ENCODE peak calls at places on chromosomes 16 and 17, in nine cellular contexts. H, I, K, X, U, F, M, G and S are unnamed samples.

GRCh38 chr17:75983501-75984181 is 4.6 kb downstream of the TEN1 start:
- DNase-seq in H (no peak), I (no peak), K (no peak), X (no peak), U (peak; percentile 84), F (no peak), M (peak; percentile 18), G (peak; percentile 90), S (no peak)

GRCh38 chr17:50147841-50148225 is 2.6 kb downstream of the PPP1R9B start:
- DNase-seq in H (peak; percentile 70), I (no peak), K (no peak), X (no peak), U (no peak), F (no peak), M (peak; percentile 69), G (peak; percentile 46), S (no peak)

GRCh38 chr17:77449908-77450741 is 309.4 kb downstream of the SEC14L1 start:
- DNase-seq in H (peak; percentile 75), I (peak; percentile 34), K (peak; percentile 46), X (no peak), U (peak; percentile 64), F (peak; percentile 78), M (peak; percentile 92), G (peak; percentile 84), S (no peak)

GRCh38 chr17:66248285-66248684 is 19.1 kb upstream of the APOH start:
- DNase-seq in H (no peak), I (no peak), K (no peak), X (no peak), U (no peak), F (no peak), M (no peak), G (no peak), S (no peak)

GRCh38 chr17:18314059-18314730 is 599 bp downstream of the TOP3A start:
- DNase-seq in H (no peak), I (no peak), K (no peak), X (no peak), U (no peak), F (no peak), M (peak; percentile 29), G (no peak), S (no peak)

GRCh38 chr17:43338886-43339516 is 59.8 kb upstream of the ARL4D start:
- DNase-seq in H (no peak), I (peak; percentile 73), K (peak; percentile 73), X (peak; percentile 28), U (no peak), F (peak; percentile 48), M (peak; percentile 87), G (peak; percentile 78), S (no peak)

GRCh38 chr16:23079683-23080221 is 69.5 kb downstream of the USP31 start:
- DNase-seq in H (no peak), I (no peak), K (no peak), X (no peak), U (no peak), F (no peak), M (peak; percentile 45), G (no peak), S (no peak)

GRCh38 chr16:15460601-15461000 is 26.2 kb downstream of the BMERB1 start:
- DNase-seq in H (no peak), I (no peak), K (peak; percentile 10), X (no peak), U (no peak), F (no peak), M (no peak), G (no peak), S (no peak)

GRCh38 chr17:39668141-39668924 is at the start of gene PNMT:
- DNase-seq in H (peak; percentile 82), I (peak; percentile 18), K (no peak), X (no peak), U (no peak), F (peak; percentile 71), M (peak; percentile 85), G (peak; percentile 81), S (peak; percentile 69)

GRCh38 chr16:49194499-49195260 is 87.0 kb downstream of the CBLN1 start:
- DNase-seq in H (no peak), I (no peak), K (no peak), X (no peak), U (no peak), F (no peak), M (peak; percentile 57), G (no peak), S (no peak)

GRCh38 chr17:51636291-51636690 is 375.9 kb downstream of the UTP18 start:
- DNase-seq in H (no peak), I (no peak), K (no peak), X (no peak), U (no peak), F (no peak), M (no peak), G (peak; percentile 71), S (no peak)

GRCh38 chr17:3935140-3935542 is 18.9 kb upstream of the P2RX1 start:
- DNase-seq in H (peak; percentile 85), I (peak; percentile 46), K (no peak), X (no peak), U (peak; percentile 36), F (no peak), M (peak; percentile 93), G (peak; percentile 96), S (no peak)

GRCh38 chr16:22962905-22963304 is 148.9 kb downstream of the HS3ST2 start:
- DNase-seq in H (no peak), I (no peak), K (no peak), X (no peak), U (no peak), F (no peak), M (no peak), G (no peak), S (no peak)

GRCh38 chr17:72119963-72120877 is 600 bp upstream of the SOX9 start:
- DNase-seq in H (peak; percentile 78), I (no peak), K (peak; percentile 77), X (no peak), U (no peak), F (no peak), M (peak; percentile 81), G (peak; percentile 76), S (no peak)

GRCh38 chr17:2138318-2138717 is 83.4 kb downstream of the HIC1 start:
- DNase-seq in H (no peak), I (no peak), K (no peak), X (no peak), U (no peak), F (no peak), M (peak; percentile 52), G (no peak), S (no peak)

GRCh38 chr17:173064-173911 is 8.2 kb downstream of the DOC2B start:
- DNase-seq in H (no peak), I (no peak), K (no peak), X (no peak), U (no peak), F (no peak), M (no peak), G (no peak), S (no peak)

GRCh38 chr16:17448640-17449638 is 21.8 kb downstream of the XYLT1 start:
- DNase-seq in H (no peak), I (no peak), K (no peak), X (no peak), U (no peak), F (no peak), M (no peak), G (no peak), S (no peak)

GRCh38 chr16:53094013-53094630 is 39.3 kb downstream of the CHD9 start:
- DNase-seq in H (no peak), I (no peak), K (no peak), X (no peak), U (peak; percentile 68), F (no peak), M (no peak), G (no peak), S (no peak)

GRCh38 chr17:67779098-67779672 is 46.1 kb upstream of the BPTF start:
- DNase-seq in H (peak; percentile 58), I (peak; percentile 5), K (no peak), X (no peak), U (no peak), F (peak; percentile 8), M (peak; percentile 64), G (peak; percentile 88), S (no peak)

GRCh38 chr17:29590261-29590978 is 972 bp upstream of the GIT1 start:
- DNase-seq in H (peak; percentile 69), I (peak; percentile 51), K (peak; percentile 43), X (no peak), U (peak; percentile 17), F (no peak), M (peak; percentile 41), G (no peak), S (no peak)

GRCh38 chr16:81873221-81873620 is 94.1 kb downstream of the PLCG2 start:
- DNase-seq in H (no peak), I (no peak), K (no peak), X (no peak), U (no peak), F (no peak), M (no peak), G (no peak), S (no peak)

GRCh38 chr17:50021681-50022370 is 26.8 kb upstream of the DLX3 start:
- DNase-seq in H (no peak), I (no peak), K (no peak), X (no peak), U (no peak), F (no peak), M (no peak), G (no peak), S (no peak)

GRCh38 chr17:31564883-31565297 is 173.4 kb downstream of the RAB11FIP4 start:
- DNase-seq in H (peak; percentile 52), I (no peak), K (no peak), X (no peak), U (no peak), F (no peak), M (peak; percentile 40), G (peak; percentile 71), S (no peak)

GRCh38 chr17:81434079-81434478 is 38.8 kb downstream of the BAHCC1 start:
- DNase-seq in H (peak; percentile 64), I (no peak), K (no peak), X (no peak), U (no peak), F (no peak), M (peak; percentile 92), G (no peak), S (no peak)

GRCh38 chr17:45129426-45129939 is 2.8 kb downstream of the PLCD3 start:
- DNase-seq in H (no peak), I (no peak), K (no peak), X (peak; percentile 42), U (no peak), F (no peak), M (peak; percentile 75), G (no peak), S (no peak)

GRCh38 chr16:695355-696089 is 5.3 kb upstream of the WDR24 start:
- DNase-seq in H (no peak), I (no peak), K (no peak), X (no peak), U (peak; percentile 73), F (peak; percentile 63), M (peak; percentile 85), G (peak; percentile 62), S (no peak)

GRCh38 chr17:32626371-32626770 is 139.6 kb downstream of the CDK5R1 start:
- DNase-seq in H (no peak), I (peak; percentile 66), K (peak; percentile 50), X (no peak), U (no peak), F (no peak), M (peak; percentile 3), G (no peak), S (no peak)

GRCh38 chr17:32590974-32591373 is 104.2 kb downstream of the CDK5R1 start:
- DNase-seq in H (no peak), I (peak; percentile 63), K (no peak), X (no peak), U (no peak), F (no peak), M (no peak), G (no peak), S (no peak)

GRCh38 chr16:30914849-30915248 is 8.5 kb upstream of the FBXL19 start:
- DNase-seq in H (no peak), I (no peak), K (no peak), X (no peak), U (no peak), F (no peak), M (no peak), G (no peak), S (no peak)

GRCh38 chr17:5667871-5668270 is 83.6 kb upstream of the NLRP1 start:
- DNase-seq in H (no peak), I (no peak), K (no peak), X (no peak), U (no peak), F (no peak), M (peak; percentile 32), G (peak; percentile 61), S (no peak)

GRCh38 chr16:67628216-67628615 is 16.7 kb upstream of the CARMIL2 start:
- DNase-seq in H (no peak), I (no peak), K (no peak), X (no peak), U (no peak), F (no peak), M (no peak), G (no peak), S (no peak)